ENCODE peak calls at places on chromosomes 5 and 9, in eight cellular contexts. M is A549, A is uterus, F is astrocyte, U is cardiac muscle cell, X is psoas muscle, Z is ascending aorta, C is OCI-LY7. O is an unnamed sample.

GRCh38 chr5:50440651-50441478 is at the start of gene EMB:
- DNase-seq in A (no peak), M (peak; percentile 16), F (peak; percentile 24), U (peak; percentile 65), C (peak; percentile 93), X (peak; percentile 48), Z (peak; percentile 71), O (peak; percentile 81)

GRCh38 chr5:144331361-144331760 is 160.7 kb downstream of the KCTD16 start:
- DNase-seq in U (no peak), X (no peak), A (no peak), C (no peak), M (no peak), F (no peak), Z (no peak), O (no peak)

GRCh38 chr9:17031546-17031945 is 103.3 kb upstream of the CNTLN start:
- DNase-seq in A (no peak), C (no peak), M (no peak), X (no peak), U (no peak), Z (no peak), F (no peak), O (no peak)

GRCh38 chr5:14425581-14425980 is 156.0 kb upstream of the OTULINL start:
- DNase-seq in M (no peak), C (no peak), X (no peak), U (no peak), A (no peak), Z (no peak), F (no peak), O (no peak)

GRCh38 chr9:23621166-23621565 is 204.9 kb downstream of the ELAVL2 start:
- DNase-seq in M (no peak), A (no peak), Z (no peak), C (no peak), U (no peak), F (peak; percentile 73), X (no peak), O (no peak)

GRCh38 chr5:135208555-135209494 is 174.8 kb upstream of the PITX1 start:
- DNase-seq in X (peak; percentile 45), M (peak; percentile 40), F (peak; percentile 95), Z (peak; percentile 92), C (no peak), U (peak; percentile 37), A (peak; percentile 58), O (no peak)

GRCh38 chr9:107161338-107161737 is 121.7 kb upstream of the RAD23B start:
- DNase-seq in C (no peak), Z (no peak), F (no peak), A (no peak), X (no peak), U (no peak), M (no peak), O (no peak)

GRCh38 chr9:87067426-87067825 is 120.1 kb upstream of the GAS1 start:
- DNase-seq in X (no peak), M (no peak), A (no peak), Z (no peak), C (no peak), F (no peak), U (no peak), O (no peak)

GRCh38 chr5:95986001-95986400 is 24.4 kb upstream of the ELL2 start:
- DNase-seq in U (no peak), F (peak; percentile 53), C (no peak), A (no peak), Z (no peak), M (no peak), X (no peak), O (no peak)

GRCh38 chr9:118809160-118809625 is 560.0 kb downstream of the BRINP1 start:
- DNase-seq in Z (no peak), A (no peak), F (no peak), U (no peak), M (no peak), X (no peak), C (no peak), O (no peak)

GRCh38 chr5:68319316-68320093 is 103.9 kb downstream of the PIK3R1 start:
- DNase-seq in C (no peak), F (peak; percentile 77), X (no peak), A (no peak), Z (no peak), M (peak; percentile 13), U (no peak), O (no peak)

GRCh38 chr5:73322453-73323076 is 126.0 kb downstream of the FOXD1 start:
- DNase-seq in X (no peak), F (no peak), Z (no peak), M (no peak), U (no peak), A (no peak), C (no peak), O (no peak)

GRCh38 chr5:10479226-10479721 is 37.6 kb downstream of the ROPN1L start:
- DNase-seq in A (no peak), X (no peak), M (peak; percentile 65), C (no peak), F (peak; percentile 80), Z (no peak), U (no peak), O (no peak)

GRCh38 chr5:112549605-112550161 is 130.6 kb upstream of the EPB41L4A start:
- DNase-seq in A (no peak), M (no peak), X (no peak), U (no peak), C (no peak), F (no peak), Z (no peak), O (no peak)

GRCh38 chr5:125612356-125613149 is 810.7 kb upstream of the GRAMD2B start:
- DNase-seq in U (no peak), F (no peak), Z (no peak), M (no peak), A (peak; percentile 13), X (peak; percentile 16), C (no peak), O (no peak)

GRCh38 chr5:115457985-115458384 is 86.6 kb downstream of the FEM1C start:
- DNase-seq in U (no peak), Z (no peak), C (no peak), X (no peak), A (no peak), M (no peak), F (peak; percentile 43), O (no peak)

GRCh38 chr5:93189707-93190120 is 391.3 kb downstream of the NR2F1-AS1 start:
- DNase-seq in U (no peak), X (no peak), M (peak; percentile 18), C (no peak), Z (no peak), F (peak; percentile 100), A (no peak), O (no peak)

GRCh38 chr9:83185517-83186192 is 122.7 kb upstream of the RASEF start:
- DNase-seq in X (no peak), C (no peak), F (no peak), A (no peak), Z (no peak), M (no peak), U (peak; percentile 73), O (no peak)

GRCh38 chr5:56711191-56711590 is 104.2 kb upstream of the MAP3K1 start:
- DNase-seq in Z (no peak), X (no peak), U (no peak), M (no peak), F (peak; percentile 71), C (no peak), A (no peak), O (peak; percentile 36)

GRCh38 chr5:76391014-76391413 is 12.1 kb upstream of the IQGAP2 start:
- DNase-seq in Z (no peak), F (no peak), C (no peak), A (no peak), U (no peak), X (no peak), M (no peak), O (no peak)

GRCh38 chr5:168214886-168215285 is 76.6 kb upstream of the WWC1 start:
- DNase-seq in C (no peak), Z (no peak), A (no peak), M (no peak), X (no peak), F (no peak), U (no peak), O (no peak)

GRCh38 chr5:45262061-45262590 is 434.1 kb downstream of the HCN1 start:
- DNase-seq in U (no peak), C (no peak), X (no peak), Z (no peak), F (no peak), M (no peak), A (no peak), O (no peak)
- H3K9me3 ChIP-seq in U (no peaks in the 10 kb centered on the region), C (no peaks in the 10 kb centered on the region), X (no peaks in the 10 kb centered on the region), Z (no peaks in the 10 kb centered on the region), F (no peaks in the 10 kb centered on the region), M (no peaks in the 10 kb centered on the region), A (peaks cover 4% of the 10 kb centered on the region), O (peaks cover 12% of the 10 kb centered on the region)

DNA sequence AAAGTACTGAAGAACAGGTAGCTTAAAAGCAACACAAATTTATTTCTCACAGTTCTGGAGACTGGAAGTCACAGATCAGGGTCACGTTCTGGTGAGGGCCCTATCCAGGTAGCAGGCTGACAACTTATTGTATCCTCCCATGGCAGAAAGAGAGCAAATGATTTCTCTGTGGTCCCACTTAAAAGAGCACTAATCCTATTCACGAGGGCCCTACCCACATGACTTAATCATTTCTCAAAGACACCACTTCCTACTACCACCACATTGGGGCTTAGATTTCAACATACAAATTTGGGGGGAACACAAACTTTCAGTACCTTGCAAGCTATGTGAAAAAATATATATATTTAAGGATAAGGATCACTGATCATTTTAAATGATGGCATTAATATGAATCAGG is 75.8 kb upstream of the PPP1R2B start:
- DNase-seq in Z (no peak), C (no peak), M (no peak), A (no peak), F (no peak), X (no peak), U (no peak), O (no peak)
- H3K4me3 ChIP-seq in Z (no peak overlapping the region), C (no peak overlapping the region), M (no peak overlapping the region), A (no peak overlapping the region), F (no peak overlapping the region), X (no peak overlapping the region), U (no peak overlapping the region), O (no peak overlapping the region)

GRCh38 chr9:96626912-96627311 is 7.3 kb upstream of the CDC14B start:
- DNase-seq in C (no peak), F (no peak), Z (no peak), X (no peak), U (no peak), M (no peak), A (no peak), O (no peak)
- H3K4me1 ChIP-seq in C (no peaks in the 10 kb centered on the region), F (peaks cover 5% of the 10 kb centered on the region), Z (no peaks in the 10 kb centered on the region), X (no peaks in the 10 kb centered on the region), U (peaks cover under 1% of the 10 kb centered on the region), M (peaks cover 11% of the 10 kb centered on the region), A (no peaks in the 10 kb centered on the region), O (no peaks in the 10 kb centered on the region)

GRCh38 chr9:80698725-80699124 is 990.6 kb downstream of the TLE1 start:
- DNase-seq in X (no peak), M (no peak), A (no peak), F (no peak), C (no peak), Z (no peak), U (no peak), O (no peak)

GRCh38 chr9:80699551-80699998 is 989.8 kb downstream of the TLE1 start:
- DNase-seq in Z (no peak), U (peak; percentile 7), C (no peak), X (no peak), F (peak; percentile 98), A (no peak), M (no peak), O (no peak)

DNA sequence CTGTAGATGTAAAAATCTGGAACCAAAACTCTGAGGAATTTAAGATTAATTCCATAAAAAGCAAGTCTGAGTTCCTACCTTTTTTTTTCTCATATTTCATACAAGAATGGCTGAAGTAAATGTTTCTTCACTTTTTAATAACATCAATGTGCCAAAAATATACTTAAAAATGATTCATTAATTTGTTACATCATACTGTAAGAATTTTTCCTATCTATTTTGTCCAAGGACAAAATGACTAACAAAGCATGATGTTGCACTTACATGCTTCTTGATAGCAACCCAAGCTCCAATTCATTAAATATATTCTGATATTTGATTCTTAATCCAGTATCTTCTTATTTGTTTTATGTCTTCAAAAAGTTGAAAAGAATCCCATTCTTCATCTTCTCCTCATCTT is 988.3 kb downstream of the TLE1 start:
- DNase-seq in C (no peak), A (no peak), M (no peak), X (no peak), U (no peak), Z (no peak), F (peak; percentile 44), O (no peak)
- H3K9me3 ChIP-seq in C (no peaks in the 10 kb centered on the region), A (no peaks in the 10 kb centered on the region), M (no peaks in the 10 kb centered on the region), X (no peaks in the 10 kb centered on the region), U (no peaks in the 10 kb centered on the region), Z (no peaks in the 10 kb centered on the region), F (no peaks in the 10 kb centered on the region), O (no peaks in the 10 kb centered on the region)